ENCODE peak calls at places on chromosomes 11 and 22, in six cellular contexts. Z is H9, U is IMR-90, P is HepG2, J is SK-N-SH, B is K562. Y is an unnamed sample.

GRCh38 chr11:36389811-36390210 is 93.7 kb downstream of the PRR5L start:
- DNase-seq in Z (no peak), U (peak), P (no peak), J (no peak), B (no peak), Y (peak)

GRCh38 chr11:22491826-22492225 is 133.8 kb downstream of the FANCF start:
- DNase-seq in Z (peak), U (peak), P (no peak), J (peak), B (no peak), Y (no peak)

GRCh38 chr22:17121235-17122195 is at the start of gene TMEM121B:
- DNase-seq in Z (peak), U (peak), P (no peak), J (peak), B (peak), Y (no peak)

GRCh38 chr11:8090756-8091155 is 9.7 kb downstream of the TUB start:
- DNase-seq in Z (peak), U (no peak), P (peak), J (peak), B (peak), Y (peak)

GRCh38 chr11:14232652-14233051 is 126.3 kb downstream of the RRAS2 start:
- DNase-seq in Z (peak), U (no peak), P (no peak), J (peak), B (peak), Y (peak)

GRCh38 chr11:117830072-117830471 is 5.5 kb upstream of the FXYD2 start:
- DNase-seq in Z (peak), U (no peak), P (no peak), J (no peak), B (no peak), Y (no peak)

GRCh38 chr11:61654397-61654829 is 25.8 kb upstream of the DAGLA start:
- DNase-seq in Z (no peak), U (no peak), P (no peak), J (no peak), B (no peak), Y (no peak)

GRCh38 chr11:88421530-88421929 is 84.0 kb upstream of the CTSC start:
- DNase-seq in Z (no peak), U (peak), P (no peak), J (no peak), B (peak), Y (peak)

GRCh38 chr22:45934168-45934564 is 42.8 kb downstream of the WNT7B start:
- DNase-seq in Z (no peak), U (no peak), P (no peak), J (no peak), B (no peak), Y (no peak)

GRCh38 chr11:59247535-59248227 is 35.0 kb upstream of the MPEG1 start:
- DNase-seq in Z (no peak), U (peak), P (no peak), J (no peak), B (no peak), Y (peak)

GRCh38 chr22:38110863-38111852 is 674 bp upstream of the BAIAP2L2 start:
- DNase-seq in Z (peak), U (no peak), P (peak), J (no peak), B (peak), Y (no peak)

GRCh38 chr11:4072668-4073285 is 21.8 kb upstream of the RRM1 start:
- DNase-seq in Z (peak), U (peak), P (peak), J (peak), B (peak), Y (peak)

GRCh38 chr22:46507451-46508390 is 29.7 kb downstream of the CELSR1 start:
- DNase-seq in Z (no peak), U (no peak), P (no peak), J (no peak), B (no peak), Y (no peak)

GRCh38 chr11:75140269-75141138 is 10.4 kb upstream of the SLCO2B1 start:
- DNase-seq in Z (peak), U (peak), P (peak), J (peak), B (peak), Y (peak)

GRCh38 chr22:48802576-48802975 is 1025.1 kb downstream of the BRD1 start:
- DNase-seq in Z (no peak), U (no peak), P (no peak), J (no peak), B (no peak), Y (no peak)

GRCh38 chr22:40021401-40022000 is 26.7 kb downstream of the FAM83F start:
- DNase-seq in Z (no peak), U (no peak), P (no peak), J (no peak), B (no peak), Y (no peak)

GRCh38 chr22:33018232-33018864 is 39.8 kb downstream of the SYN3 start:
- DNase-seq in Z (peak), U (peak), P (peak), J (peak), B (peak), Y (peak)

GRCh38 chr22:46635756-46636155 is 15.6 kb downstream of the GRAMD4 start:
- DNase-seq in Z (peak), U (no peak), P (no peak), J (no peak), B (no peak), Y (no peak)

GRCh38 chr22:44361391-44362126 is 48.8 kb upstream of the SHISAL1 start:
- DNase-seq in Z (no peak), U (no peak), P (no peak), J (no peak), B (no peak), Y (peak)

GRCh38 chr11:12216100-12216499 is 105.7 kb downstream of the MICAL2 start:
- DNase-seq in Z (no peak), U (no peak), P (no peak), J (no peak), B (no peak), Y (no peak)

GRCh38 chr22:49196046-49196511 is 631.6 kb downstream of the BRD1 start:
- DNase-seq in Z (no peak), U (no peak), P (no peak), J (no peak), B (no peak), Y (no peak)

GRCh38 chr11:1486054-1486825 is at the start of gene MOB2:
- DNase-seq in Z (no peak), U (peak), P (no peak), J (no peak), B (peak), Y (no peak)

GRCh38 chr11:110798231-110798630 is 86.0 kb upstream of the ARHGAP20 start:
- DNase-seq in Z (no peak), U (no peak), P (no peak), J (no peak), B (no peak), Y (no peak)

GRCh38 chr11:110479445-110480101 is 49.8 kb downstream of the FDX1 start:
- DNase-seq in Z (no peak), U (peak), P (no peak), J (no peak), B (peak), Y (no peak)

GRCh38 chr11:130163346-130164220 is 4.0 kb downstream of the ST14 start:
- DNase-seq in Z (no peak), U (no peak), P (peak), J (no peak), B (peak), Y (peak)

GRCh38 chr11:133219543-133219942 is 312.8 kb downstream of the OPCML start:
- DNase-seq in Z (peak), U (no peak), P (no peak), J (no peak), B (no peak), Y (no peak)

GRCh38 chr11:67278135-67278938 is 10.8 kb upstream of the ANKRD13D start:
- DNase-seq in Z (no peak), U (no peak), P (no peak), J (no peak), B (no peak), Y (no peak)

GRCh38 chr11:65574963-65575567 is 788 bp upstream of the EHBP1L1 start:
- DNase-seq in Z (no peak), U (no peak), P (no peak), J (no peak), B (no peak), Y (peak)

GRCh38 chr11:45079943-45080719 is 66.3 kb upstream of the PRDM11 start:
- DNase-seq in Z (no peak), U (no peak), P (no peak), J (no peak), B (no peak), Y (no peak)

GRCh38 chr11:64173616-64174355 is 7.9 kb upstream of the MACROD1 start:
- DNase-seq in Z (no peak), U (peak), P (no peak), J (no peak), B (no peak), Y (peak)

GRCh38 chr22:26700462-26700861 is 43.1 kb downstream of the MIAT start:
- DNase-seq in Z (no peak), U (no peak), P (no peak), J (no peak), B (no peak), Y (no peak)

GRCh38 chr22:48535868-48536690 is 1291.6 kb downstream of the BRD1 start:
- DNase-seq in Z (no peak), U (no peak), P (no peak), J (no peak), B (no peak), Y (no peak)

GRCh38 chr22:21797444-21798221 is 62.0 kb upstream of the YPEL1 start:
- DNase-seq in Z (no peak), U (peak), P (no peak), J (no peak), B (peak), Y (no peak)

GRCh38 chr11:124945826-124946225 is 8.2 kb upstream of the CCDC15 start:
- DNase-seq in Z (no peak), U (no peak), P (no peak), J (no peak), B (no peak), Y (no peak)

GRCh38 chr22:44883011-44883421 is 126.8 kb downstream of the PHF21B start:
- DNase-seq in Z (peak), U (no peak), P (no peak), J (no peak), B (no peak), Y (no peak)

GRCh38 chr22:46774456-46775363 is 12.3 kb downstream of the TBC1D22A start:
- DNase-seq in Z (no peak), U (no peak), P (no peak), J (no peak), B (no peak), Y (no peak)

GRCh38 chr11:75986966-75987365 is 172.0 kb downstream of the UVRAG start:
- DNase-seq in Z (no peak), U (no peak), P (no peak), J (no peak), B (no peak), Y (no peak)

GRCh38 chr11:111938687-111939160 is 1.6 kb downstream of the DIXDC1 start:
- DNase-seq in Z (peak), U (peak), P (peak), J (peak), B (no peak), Y (peak)
- H3K4me2 ChIP-seq in Z (peak), U (peak), P (peak), J (peak), B (peak), Y (peak)

GRCh38 chr11:107699371-107700348 is 12.2 kb downstream of the SLN start:
- DNase-seq in Z (no peak), U (no peak), P (no peak), J (no peak), B (no peak), Y (no peak)
- H3K4me2 ChIP-seq in Z (no peak), U (no peak), P (no peak), J (no peak), B (no peak), Y (no peak)

GRCh38 chr22:43035250-43035649 is 20.3 kb upstream of the PACSIN2 start:
- DNase-seq in Z (no peak), U (no peak), P (no peak), J (no peak), B (no peak), Y (no peak)

DNA sequence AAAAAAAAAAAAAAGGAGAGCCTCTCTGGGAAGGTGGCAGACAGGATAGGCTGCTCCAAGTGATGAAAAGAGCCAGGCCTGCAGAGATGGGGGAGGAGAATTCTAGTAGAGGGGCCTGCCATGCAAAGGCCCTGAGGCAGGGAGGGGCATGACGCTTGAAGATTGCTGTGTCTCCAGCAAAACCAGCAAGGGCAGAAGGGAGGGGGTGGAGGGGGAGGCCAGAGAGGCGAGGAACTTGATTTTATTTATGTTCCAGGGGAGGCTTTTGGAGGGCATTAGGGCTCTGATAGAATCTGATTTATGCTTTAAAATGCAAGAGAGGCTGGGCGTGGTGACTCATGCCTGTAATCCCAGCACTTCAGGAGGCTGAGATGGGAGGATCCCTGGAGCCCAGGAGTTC is 16.7 kb upstream of the PACSIN2 start:
- DNase-seq in Z (no peak), U (no peak), P (no peak), J (no peak), B (no peak), Y (no peak)
- H3K4me2 ChIP-seq in Z (no peak), U (no peak), P (peak), J (no peak), B (no peak), Y (no peak)

GRCh38 chr11:31812392-31813241 is 1.5 kb upstream of the PAX6 start:
- DNase-seq in Z (no peak), U (no peak), P (peak), J (peak), B (no peak), Y (peak)
- H3K4me2 ChIP-seq in Z (peak), U (peak), P (peak), J (peak), B (no peak), Y (peak)

GRCh38 chr11:57681168-57681567 is 13.3 kb downstream of the ZDHHC5 start:
- DNase-seq in Z (no peak), U (no peak), P (no peak), J (no peak), B (no peak), Y (no peak)

GRCh38 chr11:57675176-57675941 is 7.4 kb downstream of the ZDHHC5 start:
- DNase-seq in Z (no peak), U (no peak), P (no peak), J (no peak), B (no peak), Y (peak)

GRCh38 chr11:57679396-57679795 is 11.5 kb downstream of the ZDHHC5 start:
- DNase-seq in Z (no peak), U (no peak), P (no peak), J (no peak), B (no peak), Y (peak)

DNA sequence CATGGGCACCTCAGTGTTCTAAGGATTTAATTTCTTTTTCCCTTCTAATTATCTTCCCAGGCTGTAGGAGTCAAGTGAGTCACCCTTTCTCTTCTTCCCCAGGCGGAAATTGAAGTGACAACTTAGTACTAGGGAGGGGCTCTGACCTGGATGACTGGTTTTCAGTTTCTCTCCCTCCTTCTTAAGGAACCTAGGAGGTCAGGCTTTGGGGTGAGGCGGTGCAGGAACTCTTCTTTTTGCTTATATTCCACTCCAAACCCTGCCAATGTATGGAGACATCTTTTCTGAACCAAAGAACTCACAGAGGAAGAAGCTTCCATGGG is 12.6 kb downstream of the ZDHHC5 start:
- DNase-seq in Z (no peak), U (peak), P (no peak), J (no peak), B (no peak), Y (peak)
- H3K4me2 ChIP-seq in Z (no peak), U (no peak), P (no peak), J (no peak), B (no peak), Y (no peak)

GRCh38 chr22:23113067-23113846 is 28.5 kb downstream of the RSPH14 start:
- DNase-seq in Z (no peak), U (peak), P (no peak), J (peak), B (peak), Y (no peak)
- H3K4me2 ChIP-seq in Z (no peak), U (no peak), P (no peak), J (no peak), B (no peak), Y (no peak)

GRCh38 chr11:119295178-119295577 is 21.8 kb downstream of the MCAM start:
- DNase-seq in Z (no peak), U (no peak), P (no peak), J (no peak), B (no peak), Y (peak)
- H3K4me2 ChIP-seq in Z (no peak), U (no peak), P (no peak), J (no peak), B (no peak), Y (no peak)